ENCODE peak calls at places on chromosome 22, in eight cellular contexts. W is astrocyte of the spinal cord; G is neural crest cell; I is iris pigment epithelial cell; R is frontal cortex; Y is activated T-helper 1 cell treated with anti-CD3 and anti-CD28 coated beads, Interleukin-2, amount 50 U/mL, for 16 hours; E is EH; F is mammary epithelial cell. S is an unnamed sample.

GRCh38 chr22:42236268-42236667 is 34.2 kb downstream of the TCF20 start:
- DNase-seq in I (no peak), G (no peak), F (no peak), R (no peak), E (no peak), Y (no peak), W (no peak), S (no peak)

GRCh38 chr22:49208768-49209252 is 618.9 kb downstream of the BRD1 start:
- DNase-seq in F (no peak), W (no peak), Y (no peak), R (no peak), I (no peak), G (peak; percentile 30), E (no peak), S (peak; percentile 9)

GRCh38 chr22:50074551-50075042 is 10.6 kb downstream of the MLC1 start:
- DNase-seq in G (no peak), R (peak; percentile 64), W (no peak), E (no peak), F (no peak), Y (no peak), I (peak; percentile 10), S (no peak)

GRCh38 chr22:28375761-28376534 is 303.7 kb downstream of the TTC28 start:
- DNase-seq in W (no peak), R (no peak), E (peak; percentile 24), Y (no peak), I (peak; percentile 28), F (no peak), G (no peak), S (no peak)

GRCh38 chr22:32837142-32837541 is 35.6 kb downstream of the TIMP3 start:
- DNase-seq in G (no peak), R (no peak), E (no peak), F (no peak), I (no peak), W (no peak), Y (no peak), S (no peak)

GRCh38 chr22:35894937-35895708 is 133.5 kb downstream of the RBFOX2 start:
- DNase-seq in Y (no peak), F (peak; percentile 99), I (peak; percentile 85), G (no peak), W (peak; percentile 61), E (peak; percentile 91), R (no peak), S (no peak)

GRCh38 chr22:40624770-40625169 is 11.7 kb downstream of the MRTFA start:
- DNase-seq in E (no peak), I (no peak), G (no peak), R (no peak), W (no peak), F (no peak), Y (no peak), S (no peak)

GRCh38 chr22:22168190-22168940 is 76.2 kb upstream of the VPREB1 start:
- DNase-seq in Y (no peak), E (peak; percentile 53), F (peak; percentile 42), W (peak; percentile 44), R (no peak), G (no peak), I (peak; percentile 6), S (no peak)

GRCh38 chr22:43217285-43218030 is 30.5 kb upstream of the TTLL12 start:
- DNase-seq in R (no peak), I (no peak), W (no peak), Y (no peak), G (no peak), F (no peak), E (no peak), S (no peak)

GRCh38 chr22:25759825-25760231 is 17.8 kb downstream of the MYO18B start:
- DNase-seq in E (peak; percentile 99), I (peak; percentile 98), Y (no peak), W (peak; percentile 96), R (no peak), G (no peak), F (peak; percentile 90), S (no peak)

GRCh38 chr22:19943665-19944026 is 2.0 kb upstream of the TXNRD2 start:
- DNase-seq in R (no peak), F (no peak), E (peak; percentile 93), Y (no peak), I (peak; percentile 77), W (peak; percentile 78), G (no peak), S (no peak)

GRCh38 chr22:39658367-39658766 is 87.8 kb downstream of the CACNA1I start:
- DNase-seq in W (no peak), R (no peak), F (no peak), Y (no peak), I (peak; percentile 39), E (no peak), G (no peak), S (no peak)

GRCh38 chr22:50308597-50308935 is 1.1 kb upstream of the PLXNB2 start:
- DNase-seq in R (no peak), W (no peak), Y (no peak), E (peak; percentile 92), F (no peak), I (no peak), G (no peak), S (no peak)

GRCh38 chr22:47345025-47345424 is 582.6 kb downstream of the TBC1D22A start:
- DNase-seq in E (no peak), I (no peak), W (no peak), F (no peak), G (no peak), R (no peak), Y (no peak), S (no peak)

GRCh38 chr22:44399906-44400762 is 87.4 kb upstream of the SHISAL1 start:
- DNase-seq in F (no peak), R (no peak), E (no peak), W (no peak), G (no peak), Y (no peak), I (no peak), S (no peak)

GRCh38 chr22:24191381-24191841 is 10.1 kb downstream of the SUSD2 start:
- DNase-seq in Y (no peak), W (no peak), I (no peak), E (no peak), F (no peak), G (no peak), R (peak; percentile 16), S (no peak)

GRCh38 chr22:23163665-23164064 is 16.6 kb upstream of the BCR start:
- DNase-seq in R (no peak), W (no peak), F (no peak), E (no peak), Y (no peak), G (no peak), I (no peak), S (no peak)

GRCh38 chr22:30396871-30397655 is at the start of gene SEC14L2:
- DNase-seq in F (peak; percentile 57), I (no peak), E (peak; percentile 67), W (peak; percentile 38), Y (peak; percentile 36), G (peak; percentile 45), R (peak; percentile 81), S (peak; percentile 20)

GRCh38 chr22:49965291-49966040 is 4.9 kb downstream of the PIM3 start:
- DNase-seq in F (no peak), Y (no peak), W (no peak), I (no peak), R (no peak), G (no peak), E (no peak), S (no peak)

GRCh38 chr22:22817468-22818201 is 70.0 kb upstream of the IGLL5 start:
- DNase-seq in F (no peak), R (no peak), Y (no peak), G (no peak), I (no peak), E (no peak), W (no peak), S (no peak)

S was measured in central memory CD8-positive, alpha-beta T cell.